ENCODE peak calls at places on chromosome 16, in eight cellular contexts. F is trophoblast cell, L is psoas muscle, D is LNCaP clone FGC, K is IMR-90, B is thoracic aorta, O is tibial artery, A is astrocyte of the spinal cord. V is an unnamed sample.
A peak's percentile ranks its signal among the peaks of the same experiment; 100 is the strongest.

GRCh38 chr16:54890381-54890780 is 40.3 kb upstream of the IRX5 start:
- DNase-seq in B (no peak), A (no peak), K (no peak), O (no peak), L (no peak), D (no peak), F (no peak), V (no peak)

GRCh38 chr16:81469710-81470481 is 25.3 kb downstream of the CMIP start:
- DNase-seq in K (no peak), A (peak; percentile 44), O (no peak), B (no peak), F (no peak), L (no peak), D (no peak), V (no peak)

GRCh38 chr16:9138731-9139501 is 47.5 kb downstream of the HAPSTR1 start:
- DNase-seq in O (peak; percentile 76), L (peak; percentile 80), A (peak; percentile 60), F (peak; percentile 44), K (peak; percentile 58), D (no peak), B (no peak), V (no peak)

GRCh38 chr16:9647981-9648701 is 534.1 kb downstream of the GRIN2A start:
- DNase-seq in B (no peak), A (no peak), L (no peak), K (no peak), F (peak; percentile 15), O (no peak), D (peak; percentile 6), V (no peak)

GRCh38 chr16:2691491-2692248 is 9.3 kb downstream of the KCTD5 start:
- DNase-seq in B (no peak), A (no peak), O (no peak), L (peak; percentile 83), F (no peak), D (peak; percentile 76), K (no peak), V (no peak)

GRCh38 chr16:63385714-63386113 is 1349.5 kb upstream of the CDH8 start:
- DNase-seq in D (no peak), A (no peak), B (no peak), F (no peak), L (no peak), K (no peak), O (no peak), V (no peak)

GRCh38 chr16:80687606-80688005 is 116.8 kb downstream of the CDYL2 start:
- DNase-seq in B (no peak), K (peak; percentile 11), L (no peak), D (no peak), F (no peak), O (no peak), A (no peak), V (no peak)

GRCh38 chr16:8958344-8958808 is 5.3 kb downstream of the USP7 start:
- DNase-seq in F (no peak), D (no peak), B (peak; percentile 18), K (peak; percentile 69), O (no peak), L (peak; percentile 77), A (peak; percentile 42), V (peak; percentile 11)

GRCh38 chr16:73166972-73167550 is 119.1 kb upstream of the ZFHX3 start:
- DNase-seq in O (no peak), F (no peak), K (no peak), L (no peak), D (no peak), A (no peak), B (no peak), V (no peak)
- H3K4me3 ChIP-seq in O (peak overlapping the region; percentile 41), F (no peak overlapping the region), K (no peak overlapping the region), L (no peak overlapping the region), D (no peak overlapping the region), A (no peak overlapping the region), B (peak overlapping the region; percentile 68), V (no peak overlapping the region)

GRCh38 chr16:13957197-13958078 is 37.5 kb downstream of the ERCC4 start:
- DNase-seq in B (no peak), O (peak; percentile 82), L (peak; percentile 80), F (peak; percentile 95), D (peak; percentile 33), K (peak; percentile 95), A (peak; percentile 98), V (peak; percentile 95)
- H3K4me3 ChIP-seq in B (peak overlapping the region; percentile 50), O (peak overlapping the region; percentile 32), L (peak overlapping the region; percentile 31), F (no peak overlapping the region), D (no peak overlapping the region), K (peak overlapping the region; percentile 32), A (peak overlapping the region; percentile 25), V (peak overlapping the region; percentile 25)

DNA sequence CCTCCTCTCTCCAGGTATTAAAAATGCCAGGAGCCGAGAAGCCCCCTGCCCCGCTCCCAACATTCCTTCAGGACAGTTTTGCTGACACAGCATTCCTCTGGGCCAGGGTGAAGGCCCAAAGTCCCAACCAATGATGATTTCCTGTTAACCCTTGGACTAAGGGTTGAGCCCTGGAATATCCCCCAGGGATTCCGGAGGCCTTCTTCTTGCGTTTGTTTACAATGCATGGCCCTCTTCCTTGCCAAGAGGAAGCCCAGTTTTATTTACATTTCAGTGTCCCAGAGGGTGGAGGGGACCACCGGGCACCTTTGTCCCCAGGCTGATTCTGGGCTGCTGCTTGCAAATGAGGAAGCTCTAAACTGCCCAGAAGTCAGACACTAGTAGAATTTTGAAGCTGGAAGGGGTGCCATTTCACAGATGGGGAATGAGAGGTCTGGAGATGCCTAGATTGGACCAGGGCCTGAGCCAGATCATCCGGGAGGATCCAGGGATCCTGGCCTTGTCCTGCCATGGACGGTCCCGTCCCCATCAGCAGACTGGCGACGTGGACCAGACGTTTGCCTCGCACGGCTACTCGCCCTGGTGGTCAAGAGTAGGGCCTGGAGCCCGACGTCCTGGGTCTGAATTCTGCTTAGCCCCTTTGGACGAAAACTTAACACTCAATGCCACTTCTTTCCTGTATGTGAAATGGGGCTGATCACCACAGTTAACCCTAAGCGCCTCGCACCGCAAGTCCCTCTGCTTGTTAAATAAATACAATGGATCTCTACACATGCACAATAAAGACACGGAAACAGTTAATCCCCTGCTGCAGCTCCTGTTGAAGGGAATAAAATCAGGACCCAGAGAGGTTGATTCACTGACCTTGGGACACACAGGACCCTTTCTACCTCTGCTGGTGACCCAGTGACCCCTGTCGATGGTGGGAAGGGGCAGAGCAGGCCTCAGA is 55.6 kb upstream of the CIBAR2 start:
- DNase-seq in K (no peak), L (peak; percentile 53), F (no peak), A (no peak), B (no peak), O (no peak), D (no peak), V (no peak)
- H3K4me3 ChIP-seq in K (no peak overlapping the region), L (peak overlapping the region; percentile 55), F (no peak overlapping the region), A (no peak overlapping the region), B (no peak overlapping the region), O (no peak overlapping the region), D (no peak overlapping the region), V (no peak overlapping the region)

GRCh38 chr16:57036945-57037344 is 47.6 kb downstream of the NLRC5 start:
- DNase-seq in O (no peak), L (no peak), K (no peak), F (no peak), A (no peak), D (no peak), B (no peak), V (no peak)
- H3K4me3 ChIP-seq in O (no peak overlapping the region), L (no peak overlapping the region), K (no peak overlapping the region), F (no peak overlapping the region), A (no peak overlapping the region), D (no peak overlapping the region), B (no peak overlapping the region), V (no peak overlapping the region)